ENCODE peak calls at places on chromosome 19, in four cellular contexts. K, Q, W and H are unnamed samples.

GRCh38 chr19:34336781-34337271 is 28.2 kb upstream of the GPI start:
- DNase-seq in K (no peak), Q (no peak), W (no peak), H (peak)

GRCh38 chr19:30071871-30072270 is 129.8 kb downstream of the URI1 start:
- DNase-seq in K (peak), W (peak), Q (peak), H (no peak)

GRCh38 chr19:31451686-31452325 is 102.6 kb upstream of the TSHZ3 start:
- DNase-seq in W (no peak), K (no peak), Q (no peak), H (no peak)

GRCh38 chr19:49859838-49860715 is 7.3 kb downstream of the PNKP start:
- DNase-seq in K (no peak), W (no peak), Q (peak), H (no peak)

GRCh38 chr19:38216785-38217746 is 7.0 kb downstream of the DPF1 start:
- DNase-seq in K (no peak), Q (no peak), W (peak), H (no peak)

GRCh38 chr19:39167461-39168257 is 29.1 kb upstream of the NCCRP1 start:
- DNase-seq in W (peak), Q (no peak), K (no peak), H (no peak)

GRCh38 chr19:33159149-33159548 is 27.2 kb downstream of the WDR88 start:
- DNase-seq in W (no peak), Q (no peak), K (no peak), H (no peak)

GRCh38 chr19:49896863-49897621 is at the start of gene IL4I1:
- DNase-seq in W (peak), Q (peak), K (no peak), H (no peak)

GRCh38 chr19:17513801-17514200 is 2.4 kb downstream of the PGLS start:
- DNase-seq in Q (no peak), K (no peak), W (no peak), H (no peak)

GRCh38 chr19:51681286-51681956 is 11.7 kb upstream of the SPACA6 start:
- DNase-seq in K (no peak), W (no peak), Q (no peak), H (no peak)

GRCh38 chr19:17183858-17184271 is 31.3 kb upstream of the USE1 start:
- DNase-seq in K (no peak), Q (no peak), W (no peak), H (no peak)

DNA sequence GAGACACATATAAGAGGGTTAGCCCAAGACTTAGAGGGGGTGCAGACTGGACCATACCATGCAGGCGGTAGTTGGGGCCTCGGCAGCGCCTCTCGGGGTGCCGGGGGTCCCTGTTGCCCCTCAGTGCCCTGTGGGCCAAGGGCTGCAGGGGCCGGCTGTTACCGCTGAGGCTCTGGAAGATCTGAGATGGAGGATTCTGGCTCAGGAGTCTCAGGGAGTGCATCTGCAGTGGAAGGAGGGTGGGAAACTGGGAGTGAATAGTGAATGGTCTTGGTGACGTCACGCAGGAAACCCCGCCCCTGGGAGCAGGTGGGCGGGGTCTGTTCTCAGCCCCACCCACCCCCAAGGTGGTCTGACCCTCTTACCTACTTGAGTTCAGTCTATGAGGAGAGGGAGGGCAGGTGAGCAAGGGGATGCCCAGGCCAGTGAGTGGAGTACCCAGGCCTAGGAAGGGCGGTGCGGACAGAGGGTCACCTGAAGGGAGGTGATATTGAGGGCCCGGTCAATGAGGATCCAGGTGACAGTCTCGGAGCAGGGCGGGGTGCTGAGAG is 1.7 kb upstream of the DBP start:
- DNase-seq in K (no peak), W (peak), Q (no peak), H (no peak)
- TF ChIP-seq POLR2A in K (no peak), W (no peak), Q (no peak), H (no peak)

GRCh38 chr19:56372281-56372680 is 21.1 kb downstream of the ZNF582 start:
- DNase-seq in Q (no peak), K (no peak), W (no peak), H (no peak)

GRCh38 chr19:56369886-56370676 is 23.3 kb downstream of the ZNF582 start:
- DNase-seq in W (no peak), K (no peak), Q (no peak), H (no peak)

DNA sequence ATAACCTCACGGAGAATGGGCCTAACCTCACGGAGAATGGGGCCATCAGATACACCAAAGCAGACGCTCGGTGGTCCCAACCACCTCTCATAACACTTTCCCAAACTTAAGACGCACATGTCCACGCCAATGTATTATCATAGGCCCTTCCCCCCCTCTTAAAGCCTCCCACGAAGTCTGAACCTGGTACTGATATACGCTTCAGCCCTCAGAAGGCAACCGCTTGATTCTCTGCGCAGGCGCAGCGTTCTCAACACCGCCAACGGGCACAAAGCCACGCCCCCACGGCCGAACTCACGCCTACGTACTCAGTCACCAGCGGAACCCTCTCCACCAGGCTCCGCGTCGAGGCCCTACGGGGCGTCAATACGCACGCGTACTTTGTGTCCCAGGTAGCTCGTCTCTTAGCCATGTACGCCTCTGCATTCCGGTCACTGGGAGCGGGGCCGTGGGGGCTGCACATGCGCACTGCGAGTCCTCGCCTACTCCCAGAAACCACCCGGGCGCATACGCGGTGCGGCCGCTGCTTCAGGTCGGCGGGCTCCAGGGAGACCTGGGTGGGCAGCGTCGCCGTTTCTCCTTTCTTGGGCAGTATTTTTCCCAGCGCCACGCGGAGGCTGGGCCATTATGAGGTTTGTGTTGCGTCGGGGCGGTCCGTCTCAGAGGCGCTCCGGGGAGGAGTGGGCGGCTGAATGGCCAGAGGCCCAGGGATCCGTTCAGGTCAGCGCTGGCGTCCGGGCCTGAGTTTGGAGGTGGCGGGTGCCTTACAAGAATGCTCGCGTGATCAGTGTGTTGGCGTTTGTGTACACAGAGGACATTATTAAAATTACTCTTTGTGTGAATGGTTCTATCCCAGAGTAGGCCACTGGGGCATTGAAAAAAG is 25.3 kb downstream of the ZNF582 start:
- DNase-seq in Q (peak), K (peak), W (peak), H (peak)
- TF ChIP-seq POLR2A in Q (no peak), K (no peak), W (peak), H (peak)

GRCh38 chr19:47226426-47227346 is 4.3 kb downstream of the BBC3 start:
- DNase-seq in Q (peak), W (peak), K (peak), H (peak)
- TF ChIP-seq POLR2A in Q (no peak), W (peak), K (peak), H (peak)

DNA sequence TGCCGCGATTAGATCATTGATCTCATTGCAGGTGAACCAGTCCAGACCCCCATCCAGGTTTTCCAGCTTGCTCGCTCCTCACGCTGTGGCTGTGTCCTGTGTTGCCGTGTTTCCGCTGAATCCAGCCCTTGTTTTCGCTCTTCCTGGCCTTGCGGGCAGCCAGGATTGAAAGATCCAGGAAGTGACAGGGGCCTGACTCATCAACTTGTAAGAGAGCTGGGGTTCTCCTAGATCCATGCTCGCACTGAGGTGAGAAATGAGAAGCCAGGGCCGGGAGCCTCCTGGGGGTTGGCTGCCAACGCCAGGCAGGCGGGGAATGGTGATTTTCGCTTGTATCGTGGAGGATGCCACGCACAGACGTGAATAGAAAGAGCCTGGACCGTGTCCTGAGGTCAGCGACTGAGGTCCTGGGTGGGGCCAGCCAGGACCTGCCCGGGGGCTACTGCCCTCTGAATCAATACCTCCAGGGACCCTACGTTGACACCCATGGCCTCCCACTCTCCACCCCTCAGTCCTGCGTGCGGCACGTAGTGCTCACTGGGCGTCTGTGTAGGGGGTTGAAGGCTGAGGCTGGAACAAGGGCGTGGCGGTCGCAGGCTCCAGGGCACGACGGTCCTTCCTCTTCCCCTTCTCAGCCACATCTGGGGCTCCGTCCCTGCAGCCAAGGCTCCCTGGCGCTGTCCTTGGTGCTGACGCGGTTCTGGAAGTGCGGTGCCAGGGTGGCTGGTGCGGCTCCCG is 7.3 kb upstream of the PTPRH start:
- DNase-seq in W (peak), Q (peak), K (peak), H (peak)
- TF ChIP-seq POLR2A in W (peak), Q (no peak), K (no peak), H (peak)